ENCODE peak calls at places on chromosomes 7 and 10, in nine cellular contexts. I is tibial artery, A is fibroblast of the aortic adventitia, S is keratinocyte, Q is nephron progenitor cell, V is gastrocnemius medialis, D is astrocyte of the spinal cord, G is heart left ventricle, Y is GM13976. E is an unnamed sample.

GRCh38 chr7:14714161-14714728 is 188.3 kb downstream of the DGKB start:
- DNase-seq in V (no peak), D (no peak), S (no peak), Q (no peak), Y (peak), G (no peak), A (no peak), I (no peak), E (no peak)

GRCh38 chr10:123741146-123741545 is 75.0 kb downstream of the GPR26 start:
- DNase-seq in Y (no peak), D (no peak), S (no peak), V (no peak), I (no peak), Q (no peak), A (no peak), G (no peak), E (no peak)

GRCh38 chr10:119207713-119208552 is 562 bp downstream of the GRK5 start:
- DNase-seq in Q (peak), S (no peak), A (peak), V (peak), G (peak), Y (no peak), D (peak), I (peak), E (peak)

GRCh38 chr7:45584261-45585210 is 10.4 kb downstream of the ADCY1 start:
- DNase-seq in A (no peak), Y (no peak), V (no peak), G (no peak), D (no peak), I (peak), Q (no peak), S (no peak), E (no peak)

GRCh38 chr7:95599069-95599468 is 2.8 kb upstream of the PDK4 start:
- DNase-seq in Q (no peak), D (no peak), A (no peak), Y (no peak), V (peak), S (no peak), I (no peak), G (no peak), E (no peak)

GRCh38 chr7:31569528-31569927 is 55.6 kb downstream of the ITPRID1 start:
- DNase-seq in I (no peak), V (no peak), A (no peak), D (no peak), Y (no peak), G (no peak), S (no peak), Q (no peak), E (no peak)

GRCh38 chr10:77892761-77893160 is 33.8 kb downstream of the DLG5 start:
- DNase-seq in Q (no peak), G (no peak), I (no peak), Y (no peak), A (no peak), D (no peak), V (no peak), S (no peak), E (no peak)

GRCh38 chr7:138880881-138881577 is 83.0 kb upstream of the ATP6V0A4 start:
- DNase-seq in S (no peak), Y (no peak), G (peak), V (no peak), I (no peak), A (peak), D (peak), Q (no peak), E (no peak)

GRCh38 chr10:13087986-13088618 is 11.9 kb upstream of the OPTN start:
- DNase-seq in G (no peak), D (peak), S (no peak), Q (no peak), Y (no peak), A (peak), I (no peak), V (no peak), E (no peak)

GRCh38 chr10:124705817-124706461 is 38.2 kb downstream of the FAM53B start:
- DNase-seq in D (no peak), Q (no peak), S (no peak), G (no peak), Y (no peak), A (peak), V (no peak), I (no peak), E (no peak)

GRCh38 chr7:28778781-28779180 is 179.3 kb downstream of the TRIL start:
- DNase-seq in I (no peak), Y (no peak), G (no peak), Q (no peak), A (peak), S (no peak), D (no peak), V (no peak), E (no peak)

GRCh38 chr7:10282909-10283308 is 690.8 kb upstream of the PHF14 start:
- DNase-seq in V (no peak), D (no peak), S (no peak), Y (no peak), I (no peak), Q (no peak), G (no peak), A (no peak), E (no peak)

GRCh38 chr7:151238190-151238810 is 6.0 kb downstream of the CHPF2 start:
- DNase-seq in Q (no peak), G (no peak), A (no peak), I (no peak), S (no peak), V (no peak), D (no peak), Y (no peak), E (no peak)

GRCh38 chr10:70773461-70773860 is 11.7 kb downstream of the TBATA start:
- DNase-seq in A (no peak), Y (no peak), G (no peak), V (no peak), I (no peak), Q (no peak), S (no peak), D (no peak), E (no peak)

GRCh38 chr7:149090397-149091195 is at the start of gene ZNF786:
- DNase-seq in S (peak), A (peak), I (peak), G (peak), D (peak), Q (peak), Y (peak), V (peak), E (peak)
- TF ChIP-seq CTCF in S (peak), A (peak), I (peak), G (peak), D (peak), Q (peak), Y (peak), V (peak), E (peak)

GRCh38 chr7:24480501-24480900 is 92.8 kb upstream of the PALS2 start:
- DNase-seq in Y (no peak), V (no peak), G (no peak), S (no peak), I (no peak), D (no peak), A (no peak), Q (no peak), E (no peak)
- TF ChIP-seq CTCF in Y (no peak), V (no peak), G (no peak), S (no peak), I (no peak), D (no peak), A (no peak), Q (no peak), E (no peak)

GRCh38 chr7:26562841-26563240 is 271.2 kb downstream of the SNX10 start:
- DNase-seq in Y (no peak), D (no peak), S (no peak), G (no peak), Q (no peak), A (no peak), I (no peak), V (no peak), E (no peak)

DNA sequence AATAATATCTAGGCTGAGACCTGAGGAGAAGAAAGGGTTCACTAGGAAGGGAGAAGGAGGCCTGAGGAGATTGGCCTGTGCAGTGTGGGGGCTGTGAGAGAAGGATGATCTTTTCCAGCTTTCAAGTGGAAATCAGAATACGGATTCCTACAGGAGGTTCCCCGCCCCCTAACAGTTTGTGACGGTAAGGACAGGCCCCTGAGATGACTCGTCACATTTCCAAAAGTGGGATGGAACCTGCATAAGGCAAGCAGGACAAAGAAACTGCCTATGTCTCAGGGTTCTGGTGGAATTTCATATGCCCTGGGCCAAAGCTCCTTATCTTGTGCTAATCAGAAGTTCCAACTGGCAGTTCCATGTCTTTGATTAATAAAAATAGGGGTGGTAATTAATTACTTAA is 275.6 kb downstream of the SNX10 start:
- DNase-seq in Q (no peak), Y (no peak), A (no peak), I (no peak), V (no peak), G (no peak), D (no peak), S (no peak), E (no peak)
- TF ChIP-seq CTCF in Q (no peak), Y (no peak), A (no peak), I (no peak), V (no peak), G (no peak), D (no peak), S (no peak), E (no peak)

GRCh38 chr7:8314566-8314965 is 52.6 kb upstream of the ICA1 start:
- DNase-seq in I (no peak), S (no peak), Q (no peak), A (no peak), Y (no peak), G (no peak), D (no peak), V (no peak), E (no peak)

GRCh38 chr7:8305104-8305503 is 43.1 kb upstream of the ICA1 start:
- DNase-seq in S (no peak), Q (no peak), D (no peak), Y (no peak), V (no peak), A (no peak), G (no peak), I (no peak), E (no peak)

GRCh38 chr7:8305625-8306388 is 43.8 kb upstream of the ICA1 start:
- DNase-seq in V (no peak), I (no peak), Y (no peak), D (no peak), Q (no peak), G (no peak), S (no peak), A (no peak), E (no peak)

GRCh38 chr7:8310876-8311275 is 48.9 kb upstream of the ICA1 start:
- DNase-seq in G (no peak), A (no peak), V (no peak), Y (no peak), S (no peak), I (no peak), Q (no peak), D (no peak), E (no peak)
- TF ChIP-seq CTCF in G (no peak), A (no peak), V (no peak), Y (no peak), S (no peak), I (no peak), Q (no peak), D (no peak), E (no peak)